ENCODE peak calls at places on chromosomes 7 and 10, in four cellular contexts. One of them, this sample, is unnamed.

GRCh38 chr7:155339474-155339873 is 41.8 kb downstream of the INSIG1 start:
- DNase-seq in HepG2: no peak
- DNase-seq in GM12878: no peak
- DNase-seq in K562: no peak
- DNase-seq in this sample: no peak

GRCh38 chr10:12322583-12323131 is 26.7 kb upstream of the CAMK1D start:
- DNase-seq in HepG2: peak
- DNase-seq in GM12878: no peak
- DNase-seq in K562: no peak
- DNase-seq in this sample: no peak

GRCh38 chr7:99380823-99381663 is 6.5 kb downstream of the ARPC1B start:
- DNase-seq in HepG2: peak
- DNase-seq in GM12878: peak
- DNase-seq in K562: no peak
- DNase-seq in this sample: peak

GRCh38 chr7:42107484-42107883 is 129.5 kb downstream of the GLI3 start:
- DNase-seq in HepG2: no peak
- DNase-seq in GM12878: no peak
- DNase-seq in K562: no peak
- DNase-seq in this sample: no peak

GRCh38 chr7:55250313-55250712 is 114.8 kb upstream of the LANCL2 start:
- DNase-seq in HepG2: peak
- DNase-seq in GM12878: no peak
- DNase-seq in K562: no peak
- DNase-seq in this sample: peak

GRCh38 chr7:142876991-142877910 is 8.3 kb downstream of the TRPV6 start:
- DNase-seq in HepG2: no peak
- DNase-seq in GM12878: no peak
- DNase-seq in K562: no peak
- DNase-seq in this sample: no peak

GRCh38 chr10:91541481-91541880 is 91.4 kb downstream of the PPP1R3C start:
- DNase-seq in HepG2: no peak
- DNase-seq in GM12878: no peak
- DNase-seq in K562: no peak
- DNase-seq in this sample: no peak

GRCh38 chr10:48735836-48736390 is 51.2 kb downstream of the WDFY4 start:
- DNase-seq in HepG2: no peak
- DNase-seq in GM12878: no peak
- DNase-seq in K562: no peak
- DNase-seq in this sample: no peak

GRCh38 chr7:142025896-142026295 is 30.2 kb downstream of the MGAM start:
- DNase-seq in HepG2: no peak
- DNase-seq in GM12878: no peak
- DNase-seq in K562: no peak
- DNase-seq in this sample: no peak

GRCh38 chr10:100509241-100509640 is 10.4 kb downstream of the SEC31B start:
- DNase-seq in HepG2: no peak
- DNase-seq in GM12878: no peak
- DNase-seq in K562: no peak
- DNase-seq in this sample: no peak

GRCh38 chr7:90625562-90625961 is 29.4 kb downstream of the CDK14 start:
- DNase-seq in HepG2: no peak
- DNase-seq in GM12878: no peak
- DNase-seq in K562: no peak
- DNase-seq in this sample: peak

GRCh38 chr7:3114917-3115316 is 71.2 kb upstream of the CARD11 start:
- DNase-seq in HepG2: no peak
- DNase-seq in GM12878: no peak
- DNase-seq in K562: no peak
- DNase-seq in this sample: no peak

GRCh38 chr10:31926765-31927596 is 1.6 kb downstream of the ARHGAP12 start:
- DNase-seq in HepG2: no peak
- DNase-seq in GM12878: no peak
- DNase-seq in K562: no peak
- DNase-seq in this sample: peak

GRCh38 chr7:95491634-95492314 is 6.0 kb downstream of the ASB4 start:
- DNase-seq in HepG2: peak
- DNase-seq in GM12878: no peak
- DNase-seq in K562: no peak
- DNase-seq in this sample: no peak

DNA sequence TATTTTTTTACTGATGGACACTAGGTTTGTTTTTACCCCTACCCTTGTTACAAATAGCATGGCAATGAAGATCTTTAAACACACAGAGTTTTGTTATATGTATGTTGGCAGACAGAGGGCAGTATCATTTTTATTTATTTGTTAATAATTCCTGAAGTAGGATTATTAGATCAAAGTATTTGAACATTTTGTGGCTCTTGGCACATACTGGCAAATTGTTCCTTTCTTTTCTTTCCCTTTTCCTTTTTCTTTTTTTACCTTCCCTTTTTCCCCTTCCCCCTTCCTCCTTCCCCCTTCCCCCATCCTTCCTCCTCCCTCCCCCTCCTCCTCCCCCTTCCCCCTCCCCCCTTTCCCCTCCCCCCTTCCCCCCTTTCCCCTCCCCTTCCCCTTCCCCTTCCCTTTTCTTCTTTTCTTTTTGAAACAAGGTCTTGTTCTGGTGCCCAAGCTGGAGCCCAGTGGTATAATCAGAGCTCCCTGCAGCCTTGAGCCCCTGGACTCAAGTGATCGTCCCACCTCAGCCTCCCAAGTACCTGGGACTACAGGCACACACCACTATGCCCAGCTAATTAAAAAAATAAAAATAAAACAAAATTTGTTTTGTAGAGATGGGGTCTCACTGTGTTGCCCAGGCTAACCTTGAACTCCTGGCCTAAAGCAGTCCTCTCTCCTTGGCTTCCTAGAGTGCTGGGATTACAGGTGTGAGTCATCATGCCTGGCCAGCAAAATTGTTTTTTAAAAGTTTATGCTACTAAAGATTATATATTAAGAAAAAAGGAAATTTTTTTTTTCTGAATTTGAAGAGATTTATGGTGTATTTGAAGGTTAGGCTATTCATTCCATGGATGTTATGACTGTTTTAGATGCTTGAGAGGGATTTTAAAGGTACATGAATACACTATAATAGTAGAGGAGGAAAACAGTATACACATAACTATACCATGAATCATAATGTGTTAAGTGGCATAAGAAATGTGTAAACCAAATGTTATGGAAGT is 39.3 kb downstream of the SEPTIN7 start:
- DNase-seq in HepG2: no peak
- DNase-seq in GM12878: no peak
- DNase-seq in K562: no peak
- DNase-seq in this sample: no peak
- TF ChIP-seq FOXM1 in HepG2: no peak
- TF ChIP-seq FOXM1 in GM12878: no peak
- TF ChIP-seq FOXM1 in K562: no peak
- TF ChIP-seq FOXM1 in this sample: no peak

GRCh38 chr7:73512018-73512780 is 9.9 kb downstream of the BAZ1B start:
- DNase-seq in HepG2: no peak
- DNase-seq in GM12878: no peak
- DNase-seq in K562: no peak
- DNase-seq in this sample: no peak
- H3K4me2 ChIP-seq in HepG2: no peak
- H3K4me2 ChIP-seq in GM12878: no peak
- H3K4me2 ChIP-seq in K562: no peak
- H3K4me2 ChIP-seq in this sample: no peak

GRCh38 chr10:2137549-2138174 is 400.3 kb upstream of the ADARB2 start:
- DNase-seq in HepG2: peak
- DNase-seq in GM12878: no peak
- DNase-seq in K562: peak
- DNase-seq in this sample: no peak
- TF ChIP-seq SMC3 in HepG2: peak
- TF ChIP-seq SMC3 in GM12878: peak
- TF ChIP-seq SMC3 in K562: no peak
- TF ChIP-seq SMC3 in this sample: no peak

GRCh38 chr10:6345404-6345803 is 142.7 kb downstream of the PFKFB3 start:
- DNase-seq in HepG2: no peak
- DNase-seq in GM12878: no peak
- DNase-seq in K562: no peak
- DNase-seq in this sample: no peak

GRCh38 chr10:6349846-6350245 is 147.1 kb downstream of the PFKFB3 start:
- DNase-seq in HepG2: no peak
- DNase-seq in GM12878: no peak
- DNase-seq in K562: no peak
- DNase-seq in this sample: no peak

GRCh38 chr10:6346621-6347020 is 143.9 kb downstream of the PFKFB3 start:
- DNase-seq in HepG2: no peak
- DNase-seq in GM12878: no peak
- DNase-seq in K562: no peak
- DNase-seq in this sample: no peak

GRCh38 chr10:6348091-6348862 is 145.5 kb downstream of the PFKFB3 start:
- DNase-seq in HepG2: no peak
- DNase-seq in GM12878: peak
- DNase-seq in K562: no peak
- DNase-seq in this sample: no peak

DNA sequence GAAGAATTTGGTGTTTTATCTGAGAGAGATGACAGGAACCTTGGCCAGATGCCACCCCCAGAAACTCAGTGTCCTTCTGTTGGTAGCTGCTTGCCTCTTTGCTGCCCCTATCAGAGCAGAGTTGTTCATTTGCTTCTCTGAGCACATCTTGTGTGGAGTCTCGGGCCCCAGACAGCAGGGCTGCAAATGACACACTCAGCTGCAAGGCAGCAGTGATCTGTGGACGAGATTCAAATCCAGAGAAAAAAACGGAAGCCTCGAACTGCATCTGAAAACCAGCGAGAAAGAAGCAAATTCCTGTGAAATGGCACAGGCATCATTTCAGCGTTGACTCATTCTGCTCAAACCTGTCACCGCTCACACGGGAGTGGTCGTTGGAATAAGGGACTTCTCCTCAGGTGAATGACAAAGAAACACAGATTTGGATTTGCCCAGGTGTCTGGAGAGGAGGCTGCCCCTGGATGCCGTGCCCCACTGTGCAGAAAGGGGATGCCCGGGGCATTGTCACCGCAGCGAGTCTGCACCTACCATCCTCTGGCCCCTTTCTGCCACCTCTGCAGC is 144.7 kb downstream of the PFKFB3 start:
- DNase-seq in HepG2: no peak
- DNase-seq in GM12878: peak
- DNase-seq in K562: no peak
- DNase-seq in this sample: no peak
- TF ChIP-seq FOXM1 in HepG2: no peak
- TF ChIP-seq FOXM1 in GM12878: no peak
- TF ChIP-seq FOXM1 in K562: no peak
- TF ChIP-seq FOXM1 in this sample: no peak

DNA sequence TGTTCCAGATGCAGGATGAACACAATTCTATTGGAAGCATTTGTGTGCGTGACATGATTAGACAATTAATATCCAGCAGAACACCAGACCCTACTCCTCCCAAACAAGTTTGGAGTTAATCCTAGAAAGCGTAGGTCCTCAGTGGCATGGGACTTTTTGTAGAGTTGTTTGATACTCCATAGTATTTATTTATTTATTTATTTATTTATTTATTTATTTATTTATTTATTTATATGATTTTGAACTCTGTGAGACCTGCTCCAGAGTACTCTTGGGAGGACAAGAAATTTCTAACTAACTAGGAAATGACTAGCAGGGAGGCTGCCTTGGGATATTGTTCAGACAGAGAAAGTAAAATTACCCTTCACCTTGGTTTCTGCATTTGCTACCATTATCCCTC is 80.6 kb upstream of the SKAP2 start:
- DNase-seq in HepG2: no peak
- DNase-seq in GM12878: no peak
- DNase-seq in K562: no peak
- DNase-seq in this sample: no peak
- H3K4me2 ChIP-seq in HepG2: no peak
- H3K4me2 ChIP-seq in GM12878: no peak
- H3K4me2 ChIP-seq in K562: no peak
- H3K4me2 ChIP-seq in this sample: no peak

GRCh38 chr10:129542589-129542988 is 75.5 kb downstream of the MGMT start:
- DNase-seq in HepG2: no peak
- DNase-seq in GM12878: no peak
- DNase-seq in K562: no peak
- DNase-seq in this sample: no peak
- TF ChIP-seq SMC3 in HepG2: no peak
- TF ChIP-seq SMC3 in GM12878: no peak
- TF ChIP-seq SMC3 in K562: no peak
- TF ChIP-seq SMC3 in this sample: no peak

DNA sequence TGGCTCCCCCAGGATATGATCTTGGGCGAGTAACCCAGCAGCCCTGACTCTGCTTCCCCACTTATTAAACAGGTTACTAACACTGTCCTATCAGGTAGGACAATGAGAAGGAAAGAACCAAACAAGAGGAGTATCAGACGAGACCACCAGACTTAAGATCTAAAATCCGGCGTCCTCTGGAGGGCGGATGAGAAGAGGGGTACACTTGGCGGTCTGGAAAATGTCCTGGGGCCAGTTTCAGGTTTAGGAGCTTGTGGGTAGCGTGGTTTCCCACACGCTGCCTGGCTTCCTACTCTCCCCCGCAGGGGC is 644 bp downstream of the ZNF32 start:
- DNase-seq in HepG2: no peak
- DNase-seq in GM12878: no peak
- DNase-seq in K562: no peak
- DNase-seq in this sample: no peak
- TF ChIP-seq FOXM1 in HepG2: no peak
- TF ChIP-seq FOXM1 in GM12878: no peak
- TF ChIP-seq FOXM1 in K562: no peak
- TF ChIP-seq FOXM1 in this sample: no peak

This sample was measured in SK-N-SH.